ENCODE peak calls at places on chromosome 17, in ten cellular contexts. One of them, this sample, is unnamed.

GRCh38 chr17:37530420-37530819 is 40.7 kb downstream of the DUSP14 start:
- DNase-seq in HFFc6: peak; percentile 33
- DNase-seq in activated CD8-positive, alpha-beta memory T cell treated with anti-CD3 and anti-CD28 coated beads for 1 hour: no peak
- DNase-seq in HL-60: no peak
- DNase-seq in left colon: no peak
- DNase-seq in CD4-positive, alpha-beta T cell: no peak
- DNase-seq in effector memory CD8-positive, alpha-beta T cell: no peak
- DNase-seq in uterus: no peak
- DNase-seq in NCI-H524: no peak
- DNase-seq in mesendoderm: no peak
- DNase-seq in this sample: no peak

GRCh38 chr17:17051791-17052461 is 9.7 kb downstream of the MPRIP start:
- DNase-seq in uterus: no peak
- DNase-seq in mesendoderm: no peak
- DNase-seq in activated CD8-positive, alpha-beta memory T cell treated with anti-CD3 and anti-CD28 coated beads for 1 hour: no peak
- DNase-seq in NCI-H524: no peak
- DNase-seq in effector memory CD8-positive, alpha-beta T cell: no peak
- DNase-seq in HFFc6: no peak
- DNase-seq in left colon: peak; percentile 64
- DNase-seq in CD4-positive, alpha-beta T cell: no peak
- DNase-seq in HL-60: peak; percentile 74
- DNase-seq in this sample: no peak

GRCh38 chr17:7634384-7634783 is 4.4 kb downstream of the SHBG start:
- DNase-seq in HFFc6: peak; percentile 25
- DNase-seq in activated CD8-positive, alpha-beta memory T cell treated with anti-CD3 and anti-CD28 coated beads for 1 hour: no peak
- DNase-seq in HL-60: no peak
- DNase-seq in CD4-positive, alpha-beta T cell: no peak
- DNase-seq in effector memory CD8-positive, alpha-beta T cell: no peak
- DNase-seq in mesendoderm: peak; percentile 83
- DNase-seq in NCI-H524: no peak
- DNase-seq in left colon: no peak
- DNase-seq in uterus: no peak
- DNase-seq in this sample: no peak

GRCh38 chr17:40909755-40910154 is 24.7 kb upstream of the KRT20 start:
- DNase-seq in HFFc6: peak; percentile 65
- DNase-seq in HL-60: no peak
- DNase-seq in uterus: peak; percentile 46
- DNase-seq in left colon: no peak
- DNase-seq in effector memory CD8-positive, alpha-beta T cell: no peak
- DNase-seq in CD4-positive, alpha-beta T cell: no peak
- DNase-seq in mesendoderm: no peak
- DNase-seq in NCI-H524: no peak
- DNase-seq in activated CD8-positive, alpha-beta memory T cell treated with anti-CD3 and anti-CD28 coated beads for 1 hour: no peak
- DNase-seq in this sample: no peak

GRCh38 chr17:63785556-63785955 is 11.6 kb downstream of the DDX42 start:
- DNase-seq in effector memory CD8-positive, alpha-beta T cell: no peak
- DNase-seq in mesendoderm: no peak
- DNase-seq in CD4-positive, alpha-beta T cell: no peak
- DNase-seq in left colon: no peak
- DNase-seq in HFFc6: peak; percentile 40
- DNase-seq in uterus: no peak
- DNase-seq in NCI-H524: no peak
- DNase-seq in activated CD8-positive, alpha-beta memory T cell treated with anti-CD3 and anti-CD28 coated beads for 1 hour: no peak
- DNase-seq in HL-60: no peak
- DNase-seq in this sample: no peak

GRCh38 chr17:38883592-38884526 is 14.0 kb downstream of the LASP1 start:
- DNase-seq in mesendoderm: peak; percentile 89
- DNase-seq in activated CD8-positive, alpha-beta memory T cell treated with anti-CD3 and anti-CD28 coated beads for 1 hour: no peak
- DNase-seq in HL-60: no peak
- DNase-seq in HFFc6: no peak
- DNase-seq in CD4-positive, alpha-beta T cell: no peak
- DNase-seq in NCI-H524: no peak
- DNase-seq in effector memory CD8-positive, alpha-beta T cell: no peak
- DNase-seq in uterus: no peak
- DNase-seq in left colon: no peak
- DNase-seq in this sample: no peak

GRCh38 chr17:37024181-37024637 is 75.5 kb downstream of the AATF start:
- DNase-seq in HFFc6: no peak
- DNase-seq in uterus: no peak
- DNase-seq in HL-60: peak; percentile 68
- DNase-seq in NCI-H524: no peak
- DNase-seq in left colon: no peak
- DNase-seq in mesendoderm: no peak
- DNase-seq in activated CD8-positive, alpha-beta memory T cell treated with anti-CD3 and anti-CD28 coated beads for 1 hour: no peak
- DNase-seq in effector memory CD8-positive, alpha-beta T cell: no peak
- DNase-seq in CD4-positive, alpha-beta T cell: no peak
- DNase-seq in this sample: no peak

GRCh38 chr17:55830699-55831098 is 79.8 kb downstream of the PCTP start:
- DNase-seq in activated CD8-positive, alpha-beta memory T cell treated with anti-CD3 and anti-CD28 coated beads for 1 hour: no peak
- DNase-seq in left colon: no peak
- DNase-seq in uterus: no peak
- DNase-seq in HFFc6: no peak
- DNase-seq in mesendoderm: no peak
- DNase-seq in effector memory CD8-positive, alpha-beta T cell: no peak
- DNase-seq in CD4-positive, alpha-beta T cell: no peak
- DNase-seq in NCI-H524: peak; percentile 81
- DNase-seq in HL-60: no peak
- DNase-seq in this sample: no peak

GRCh38 chr17:12985431-12986285 is 32.2 kb downstream of the ELAC2 start:
- DNase-seq in mesendoderm: no peak
- DNase-seq in effector memory CD8-positive, alpha-beta T cell: no peak
- DNase-seq in CD4-positive, alpha-beta T cell: no peak
- DNase-seq in HL-60: no peak
- DNase-seq in left colon: no peak
- DNase-seq in NCI-H524: peak; percentile 65
- DNase-seq in activated CD8-positive, alpha-beta memory T cell treated with anti-CD3 and anti-CD28 coated beads for 1 hour: no peak
- DNase-seq in uterus: no peak
- DNase-seq in HFFc6: no peak
- DNase-seq in this sample: no peak

GRCh38 chr17:76597156-76598003 is 11.7 kb upstream of the ST6GALNAC2 start:
- DNase-seq in uterus: no peak
- DNase-seq in HL-60: peak; percentile 32
- DNase-seq in mesendoderm: no peak
- DNase-seq in CD4-positive, alpha-beta T cell: no peak
- DNase-seq in HFFc6: no peak
- DNase-seq in effector memory CD8-positive, alpha-beta T cell: no peak
- DNase-seq in left colon: no peak
- DNase-seq in activated CD8-positive, alpha-beta memory T cell treated with anti-CD3 and anti-CD28 coated beads for 1 hour: no peak
- DNase-seq in NCI-H524: no peak
- DNase-seq in this sample: no peak

GRCh38 chr17:30165960-30166359 is 49.3 kb downstream of the NSRP1 start:
- DNase-seq in uterus: no peak
- DNase-seq in HFFc6: no peak
- DNase-seq in HL-60: no peak
- DNase-seq in NCI-H524: no peak
- DNase-seq in mesendoderm: no peak
- DNase-seq in effector memory CD8-positive, alpha-beta T cell: no peak
- DNase-seq in CD4-positive, alpha-beta T cell: no peak
- DNase-seq in activated CD8-positive, alpha-beta memory T cell treated with anti-CD3 and anti-CD28 coated beads for 1 hour: no peak
- DNase-seq in left colon: no peak
- DNase-seq in this sample: no peak

GRCh38 chr17:80043963-80044362 is 7.5 kb downstream of the CCDC40 start:
- DNase-seq in mesendoderm: no peak
- DNase-seq in NCI-H524: no peak
- DNase-seq in HL-60: no peak
- DNase-seq in left colon: no peak
- DNase-seq in CD4-positive, alpha-beta T cell: no peak
- DNase-seq in effector memory CD8-positive, alpha-beta T cell: no peak
- DNase-seq in uterus: no peak
- DNase-seq in activated CD8-positive, alpha-beta memory T cell treated with anti-CD3 and anti-CD28 coated beads for 1 hour: no peak
- DNase-seq in HFFc6: no peak
- DNase-seq in this sample: no peak

GRCh38 chr17:74431568-74432483 is at the start of gene GPRC5C:
- DNase-seq in NCI-H524: peak; percentile 72
- DNase-seq in effector memory CD8-positive, alpha-beta T cell: peak; percentile 22
- DNase-seq in activated CD8-positive, alpha-beta memory T cell treated with anti-CD3 and anti-CD28 coated beads for 1 hour: no peak
- DNase-seq in left colon: peak; percentile 93
- DNase-seq in uterus: peak; percentile 81
- DNase-seq in mesendoderm: peak; percentile 90
- DNase-seq in HL-60: peak; percentile 67
- DNase-seq in CD4-positive, alpha-beta T cell: no peak
- DNase-seq in HFFc6: no peak
- DNase-seq in this sample: no peak

This sample was measured in T-helper 17 cell.